ENCODE peak calls at places on chromosomes 11 and 22, in four cellular contexts. One of them, this sample, is unnamed.

GRCh38 chr11:47532597-47533213 is 20.2 kb downstream of the CELF1 start:
- DNase-seq in GM12878: no peak
- DNase-seq in HepG2: no peak
- DNase-seq in H1: no peak
- DNase-seq in this sample: no peak

GRCh38 chr11:46352063-46352841 is 5.0 kb downstream of the DGKZ start:
- DNase-seq in HepG2: no peak
- DNase-seq in H1: no peak
- DNase-seq in GM12878: no peak
- DNase-seq in this sample: peak

GRCh38 chr22:44918166-44918924 is 91.5 kb downstream of the PHF21B start:
- DNase-seq in HepG2: no peak
- DNase-seq in H1: no peak
- DNase-seq in GM12878: no peak
- DNase-seq in this sample: no peak

GRCh38 chr11:66727282-66727882 is 1.6 kb downstream of the SPTBN2 start:
- DNase-seq in H1: no peak
- DNase-seq in GM12878: no peak
- DNase-seq in HepG2: no peak
- DNase-seq in this sample: peak

GRCh38 chr11:61860054-61860903 is 31.1 kb downstream of the FADS3 start:
- DNase-seq in H1: no peak
- DNase-seq in GM12878: no peak
- DNase-seq in HepG2: no peak
- DNase-seq in this sample: peak

GRCh38 chr11:71286701-71287643 is 34.6 kb upstream of the SHANK2 start:
- DNase-seq in H1: no peak
- DNase-seq in HepG2: peak
- DNase-seq in GM12878: no peak
- DNase-seq in this sample: no peak

GRCh38 chr11:104912102-104912501 is 13.8 kb upstream of the CASP12 start:
- DNase-seq in H1: no peak
- DNase-seq in HepG2: no peak
- DNase-seq in GM12878: no peak
- DNase-seq in this sample: no peak

GRCh38 chr11:65927904-65928397 is 8.7 kb downstream of the DRAP1 start:
- DNase-seq in HepG2: no peak
- DNase-seq in H1: no peak
- DNase-seq in GM12878: peak
- DNase-seq in this sample: peak

GRCh38 chr11:134751825-134752224 is 339.8 kb upstream of the B3GAT1 start:
- DNase-seq in HepG2: no peak
- DNase-seq in GM12878: no peak
- DNase-seq in H1: no peak
- DNase-seq in this sample: no peak

GRCh38 chr22:46245515-46245914 is 4.6 kb downstream of the CDPF1 start:
- DNase-seq in GM12878: no peak
- DNase-seq in H1: no peak
- DNase-seq in HepG2: no peak
- DNase-seq in this sample: no peak

GRCh38 chr22:39359659-39360195 is 9.9 kb downstream of the SYNGR1 start:
- DNase-seq in H1: no peak
- DNase-seq in GM12878: no peak
- DNase-seq in HepG2: no peak
- DNase-seq in this sample: no peak

GRCh38 chr11:132042296-132042695 is 671.9 kb downstream of the NTM start:
- DNase-seq in HepG2: no peak
- DNase-seq in GM12878: no peak
- DNase-seq in H1: no peak
- DNase-seq in this sample: no peak

GRCh38 chr11:77155082-77155475 is 27.0 kb downstream of the MYO7A start:
- DNase-seq in HepG2: no peak
- DNase-seq in GM12878: no peak
- DNase-seq in H1: no peak
- DNase-seq in this sample: no peak

GRCh38 chr11:35617687-35618496 is at the start of gene FJX1:
- DNase-seq in H1: peak
- DNase-seq in HepG2: peak
- DNase-seq in GM12878: no peak
- DNase-seq in this sample: peak

GRCh38 chr11:78270993-78271392 is 82.3 kb downstream of the USP35 start:
- DNase-seq in GM12878: no peak
- DNase-seq in H1: no peak
- DNase-seq in HepG2: no peak
- DNase-seq in this sample: no peak

GRCh38 chr22:44567846-44568493 is 69.9 kb upstream of the RTL6 start:
- DNase-seq in HepG2: peak
- DNase-seq in GM12878: no peak
- DNase-seq in H1: no peak
- DNase-seq in this sample: no peak

GRCh38 chr11:57083641-57084385 is 95.1 kb downstream of the OR5AK2 start:
- DNase-seq in H1: no peak
- DNase-seq in HepG2: peak
- DNase-seq in GM12878: no peak
- DNase-seq in this sample: no peak

GRCh38 chr11:125280646-125281045 is 116.1 kb downstream of the PKNOX2 start:
- DNase-seq in HepG2: no peak
- DNase-seq in H1: no peak
- DNase-seq in GM12878: no peak
- DNase-seq in this sample: no peak
- TF ChIP-seq BRCA1 in HepG2: no peak
- TF ChIP-seq BRCA1 in H1: no peak
- TF ChIP-seq BRCA1 in GM12878: no peak
- TF ChIP-seq BRCA1 in this sample: no peak

GRCh38 chr11:34601085-34601444 is 19.8 kb upstream of the EHF start:
- DNase-seq in H1: no peak
- DNase-seq in HepG2: no peak
- DNase-seq in GM12878: no peak
- DNase-seq in this sample: no peak

GRCh38 chr11:34599406-34599901 is 21.4 kb upstream of the EHF start:
- DNase-seq in H1: no peak
- DNase-seq in GM12878: no peak
- DNase-seq in HepG2: peak
- DNase-seq in this sample: peak

GRCh38 chr11:34602245-34602644 is 18.6 kb upstream of the EHF start:
- DNase-seq in H1: no peak
- DNase-seq in GM12878: no peak
- DNase-seq in HepG2: no peak
- DNase-seq in this sample: no peak

GRCh38 chr11:34601609-34602008 is 19.3 kb upstream of the EHF start:
- DNase-seq in H1: no peak
- DNase-seq in HepG2: peak
- DNase-seq in GM12878: no peak
- DNase-seq in this sample: no peak

DNA sequence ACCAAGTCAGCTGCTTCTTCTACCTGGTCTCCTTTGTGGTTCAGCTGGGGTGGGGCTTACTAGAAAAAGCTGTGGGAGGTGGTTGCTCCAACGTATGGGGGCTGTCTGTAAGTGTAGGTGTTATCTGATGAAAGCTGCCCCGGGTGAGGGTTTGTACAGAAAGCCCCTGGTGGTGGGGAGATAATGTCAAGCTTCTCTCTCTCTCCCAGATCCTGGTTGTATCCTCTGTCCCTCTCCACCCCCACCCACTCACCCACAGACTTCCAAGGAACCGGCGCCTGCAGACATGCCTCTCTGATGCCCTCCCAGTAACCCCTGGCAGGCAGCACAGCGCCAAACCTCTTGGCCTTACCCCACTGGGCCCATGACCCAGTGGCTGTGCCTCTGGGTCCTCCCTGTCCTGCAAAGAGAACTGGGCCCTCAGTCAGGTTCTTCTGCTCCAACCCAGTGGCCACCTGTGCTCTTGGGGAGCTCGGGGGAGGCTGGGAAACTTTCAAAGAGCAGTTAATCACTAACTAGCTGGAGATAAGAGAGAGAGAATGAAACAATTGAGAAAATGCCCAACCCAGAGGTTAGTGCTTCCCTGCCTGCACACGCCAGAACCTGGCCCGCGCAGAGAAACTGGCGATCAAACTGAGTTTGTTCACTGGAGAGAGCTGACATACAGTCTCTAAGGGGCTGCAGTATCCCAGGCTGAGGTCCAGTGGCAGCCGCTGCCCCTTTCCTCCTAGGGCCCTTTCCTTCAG is 20.4 kb upstream of the EHF start:
- DNase-seq in HepG2: peak
- DNase-seq in GM12878: no peak
- DNase-seq in H1: no peak
- DNase-seq in this sample: peak
- TF ChIP-seq BRCA1 in HepG2: no peak
- TF ChIP-seq BRCA1 in GM12878: no peak
- TF ChIP-seq BRCA1 in H1: no peak
- TF ChIP-seq BRCA1 in this sample: no peak

DNA sequence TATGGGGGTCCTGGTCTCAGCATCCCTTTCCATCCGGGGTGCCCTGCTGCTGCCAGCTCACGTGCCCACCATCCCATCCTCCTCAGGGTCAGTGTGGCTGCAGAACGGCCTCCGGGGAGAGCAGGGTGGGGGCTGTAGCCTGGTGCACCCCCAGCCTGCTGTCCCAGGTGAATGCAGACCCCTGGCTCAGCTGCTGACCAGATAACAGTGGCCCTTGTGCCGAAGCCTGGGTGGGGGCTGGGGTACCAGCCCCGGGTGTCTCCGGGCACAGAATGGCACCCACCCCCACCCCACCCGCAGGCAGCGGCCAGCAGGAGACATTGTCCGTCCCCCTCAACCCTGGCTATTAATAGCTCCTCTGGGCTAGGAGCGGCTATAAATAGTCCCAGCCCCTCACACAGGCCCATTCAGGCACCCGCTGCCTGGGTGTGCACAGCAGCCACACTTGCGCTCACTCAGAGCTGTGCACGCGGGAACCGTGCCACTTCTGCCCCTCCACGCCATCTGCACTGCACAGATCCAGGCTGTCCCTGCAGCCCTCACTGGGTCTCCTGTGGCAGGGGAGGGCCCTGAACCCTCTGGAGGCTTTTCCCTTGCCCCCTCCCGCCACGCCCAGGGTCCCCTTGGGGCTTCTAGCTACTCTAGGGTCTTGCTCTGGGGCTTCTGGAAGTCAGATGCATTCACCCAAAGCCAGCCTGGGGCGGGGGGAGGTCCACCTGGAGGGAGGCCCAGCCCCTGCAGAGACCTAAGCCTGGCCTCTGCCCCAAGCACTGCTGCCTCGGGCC is 18.7 kb downstream of the CRELD2 start:
- DNase-seq in GM12878: no peak
- DNase-seq in H1: no peak
- DNase-seq in HepG2: no peak
- DNase-seq in this sample: no peak
- TF ChIP-seq BRCA1 in GM12878: no peak
- TF ChIP-seq BRCA1 in H1: no peak
- TF ChIP-seq BRCA1 in HepG2: no peak
- TF ChIP-seq BRCA1 in this sample: no peak

DNA sequence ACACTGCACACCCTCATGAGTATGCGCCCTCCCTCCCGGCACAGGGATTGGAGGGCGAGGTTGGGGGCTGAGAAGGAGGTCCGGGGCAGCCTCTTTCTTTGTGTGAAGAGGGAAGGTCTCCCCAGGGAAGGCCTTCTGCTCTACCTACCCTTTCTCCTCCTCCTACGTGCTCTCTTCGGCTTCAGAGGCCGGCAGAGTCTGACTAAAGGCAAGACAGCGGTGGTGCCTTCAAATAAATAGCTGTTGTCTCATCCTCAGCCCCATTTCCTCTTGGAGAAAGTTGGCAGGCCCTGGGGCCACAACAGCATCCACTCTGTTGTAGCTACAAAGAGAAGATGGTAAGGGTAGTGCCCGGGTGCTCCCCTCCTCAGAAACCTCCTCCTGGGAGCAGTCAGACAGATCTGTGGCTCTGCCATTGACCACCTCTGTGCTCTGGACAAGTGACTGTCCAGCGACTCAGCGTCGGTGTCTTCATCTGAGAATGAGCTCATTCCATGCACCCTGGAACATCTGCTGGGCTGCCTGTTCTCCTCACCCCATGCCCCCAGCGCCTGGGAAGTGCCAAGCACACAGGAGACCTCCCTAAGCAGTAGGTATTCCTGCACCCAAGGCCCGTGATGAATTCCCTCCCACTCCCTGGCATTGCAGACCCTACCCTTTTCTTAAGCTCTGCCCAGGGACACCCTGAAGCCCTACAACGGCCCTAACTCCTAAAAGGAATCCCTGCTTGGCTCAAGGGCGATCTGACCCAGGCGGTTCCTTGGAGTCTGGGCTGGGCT is 91.7 kb downstream of the CEP164 start:
- DNase-seq in H1: no peak
- DNase-seq in GM12878: no peak
- DNase-seq in HepG2: no peak
- DNase-seq in this sample: no peak
- TF ChIP-seq BRCA1 in H1: no peak
- TF ChIP-seq BRCA1 in GM12878: no peak
- TF ChIP-seq BRCA1 in HepG2: no peak
- TF ChIP-seq BRCA1 in this sample: no peak

GRCh38 chr11:112318193-112318592 is 57.5 kb upstream of the PLET1 start:
- DNase-seq in HepG2: no peak
- DNase-seq in GM12878: no peak
- DNase-seq in H1: no peak
- DNase-seq in this sample: no peak
- TF ChIP-seq BRCA1 in HepG2: no peak
- TF ChIP-seq BRCA1 in GM12878: no peak
- TF ChIP-seq BRCA1 in H1: no peak
- TF ChIP-seq BRCA1 in this sample: no peak